ENCODE peak calls at places on chromosomes 11 and 22, in four cellular contexts. One of them, this sample, is unnamed.

GRCh38 chr11:2415171-2415570 is 14.6 kb downstream of the TSSC4 start:
- DNase-seq in H1: no peak
- DNase-seq in A549: no peak
- DNase-seq in K562: no peak
- DNase-seq in this sample: no peak

GRCh38 chr11:362642-363442 is 6.5 kb upstream of the B4GALNT4 start:
- DNase-seq in A549: no peak
- DNase-seq in H1: no peak
- DNase-seq in K562: no peak
- DNase-seq in this sample: no peak

GRCh38 chr22:35191412-35191811 is 65.9 kb upstream of the HMGXB4 start:
- DNase-seq in K562: no peak
- DNase-seq in H1: no peak
- DNase-seq in A549: peak
- DNase-seq in this sample: peak

GRCh38 chr11:11552688-11553087 is 69.1 kb downstream of the GALNT18 start:
- DNase-seq in K562: no peak
- DNase-seq in A549: no peak
- DNase-seq in H1: no peak
- DNase-seq in this sample: no peak

GRCh38 chr11:124518900-124519541 is 24.4 kb downstream of the OR8B12 start:
- DNase-seq in A549: no peak
- DNase-seq in H1: no peak
- DNase-seq in K562: no peak
- DNase-seq in this sample: no peak

GRCh38 chr11:10581481-10582019 is 13.1 kb upstream of the LYVE1 start:
- DNase-seq in A549: no peak
- DNase-seq in K562: peak
- DNase-seq in H1: no peak
- DNase-seq in this sample: no peak

GRCh38 chr11:68127791-68128681 is 6.8 kb upstream of the CHKA start:
- DNase-seq in K562: peak
- DNase-seq in A549: no peak
- DNase-seq in H1: peak
- DNase-seq in this sample: peak

GRCh38 chr11:121274332-121274991 is 18.1 kb upstream of the SC5D start:
- DNase-seq in H1: no peak
- DNase-seq in A549: no peak
- DNase-seq in K562: no peak
- DNase-seq in this sample: no peak

GRCh38 chr11:76798656-76799055 is 15.5 kb downstream of the TSKU start:
- DNase-seq in A549: no peak
- DNase-seq in K562: no peak
- DNase-seq in H1: no peak
- DNase-seq in this sample: no peak

GRCh38 chr22:24807284-24807950 is 1.4 kb downstream of the SGSM1 start:
- DNase-seq in A549: peak
- DNase-seq in K562: no peak
- DNase-seq in H1: no peak
- DNase-seq in this sample: no peak
- TF ChIP-seq PHF8 in A549: no peak
- TF ChIP-seq PHF8 in K562: no peak
- TF ChIP-seq PHF8 in H1: no peak
- TF ChIP-seq PHF8 in this sample: no peak

GRCh38 chr11:73969991-73970800 is 12.4 kb downstream of the UCP2 start:
- DNase-seq in H1: no peak
- DNase-seq in K562: no peak
- DNase-seq in A549: no peak
- DNase-seq in this sample: no peak
- TF ChIP-seq PHF8 in H1: no peak
- TF ChIP-seq PHF8 in K562: no peak
- TF ChIP-seq PHF8 in A549: no peak
- TF ChIP-seq PHF8 in this sample: no peak

DNA sequence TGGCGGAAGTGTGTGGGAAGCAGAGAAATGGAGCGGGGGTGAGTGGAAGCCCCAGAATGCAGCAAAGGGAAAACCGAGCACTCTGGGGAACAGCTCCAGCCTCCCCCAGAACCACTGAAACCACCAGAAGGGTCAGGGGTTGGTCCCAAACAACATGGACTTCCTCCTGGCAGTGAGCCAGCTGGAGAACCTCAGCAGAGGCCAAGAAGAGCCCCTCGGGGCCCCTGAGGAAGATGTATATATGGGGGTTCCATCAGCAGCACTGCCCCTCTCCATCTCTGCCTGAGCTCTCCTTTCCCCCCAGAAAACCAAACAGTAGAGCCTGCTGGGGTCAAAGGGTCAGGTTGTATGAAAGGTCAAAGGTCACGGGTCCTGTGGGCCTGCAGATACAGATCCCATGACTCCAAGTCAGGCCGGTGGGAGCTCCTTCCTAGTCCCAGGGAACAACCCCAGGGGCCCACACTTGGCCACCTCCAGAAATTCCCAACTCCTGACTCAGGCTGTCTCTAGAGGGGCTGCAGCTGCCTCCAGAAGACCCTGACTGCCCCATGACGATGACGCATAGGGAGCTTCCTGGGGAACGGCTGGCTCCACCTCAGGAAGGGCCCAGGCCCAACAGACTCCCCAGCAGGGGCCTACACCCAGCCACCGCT is 48.5 kb upstream of the TIMP3 start:
- DNase-seq in A549: no peak
- DNase-seq in H1: no peak
- DNase-seq in K562: no peak
- DNase-seq in this sample: no peak
- TF ChIP-seq PHF8 in A549: no peak
- TF ChIP-seq PHF8 in H1: no peak
- TF ChIP-seq PHF8 in K562: no peak
- TF ChIP-seq PHF8 in this sample: no peak

DNA sequence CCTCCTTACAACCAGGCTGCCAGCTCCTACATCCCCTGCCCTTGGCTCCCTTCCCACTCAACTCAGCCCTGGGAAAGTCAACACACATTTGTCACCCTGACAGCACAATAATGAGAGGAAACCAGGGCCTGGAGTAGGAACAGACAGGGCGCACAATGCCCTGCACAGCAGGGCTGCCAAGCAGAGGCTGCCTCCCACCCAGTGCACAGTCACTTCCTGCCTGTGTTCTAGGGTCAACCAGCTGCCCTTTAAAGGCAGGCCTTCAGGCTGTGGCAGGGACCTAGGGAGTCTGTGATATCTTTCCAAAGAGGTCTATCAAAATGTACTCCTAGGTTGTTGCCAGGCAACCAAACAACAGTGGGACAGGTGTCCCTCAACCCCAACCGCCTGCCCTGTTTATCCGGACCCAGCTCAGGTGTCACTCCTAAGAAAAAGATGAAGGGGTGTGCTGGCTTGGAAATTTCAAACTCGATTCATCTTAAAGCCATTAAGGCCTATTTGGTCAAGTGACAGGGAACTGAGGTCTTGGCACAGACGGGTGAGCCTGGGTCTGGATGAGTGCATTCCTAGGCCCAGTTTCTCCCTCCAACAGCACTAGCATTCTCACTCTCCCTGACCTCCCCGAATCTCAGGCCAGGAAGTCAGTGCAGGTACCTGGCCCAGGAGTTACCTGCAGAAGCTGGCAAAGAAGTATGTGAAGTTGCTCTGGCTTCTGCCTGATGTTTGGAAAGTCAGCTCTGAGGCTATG is 110.3 kb upstream of the PITPNB start:
- DNase-seq in H1: no peak
- DNase-seq in K562: no peak
- DNase-seq in A549: peak
- DNase-seq in this sample: no peak
- TF ChIP-seq PHF8 in H1: no peak
- TF ChIP-seq PHF8 in K562: no peak
- TF ChIP-seq PHF8 in A549: no peak
- TF ChIP-seq PHF8 in this sample: no peak

DNA sequence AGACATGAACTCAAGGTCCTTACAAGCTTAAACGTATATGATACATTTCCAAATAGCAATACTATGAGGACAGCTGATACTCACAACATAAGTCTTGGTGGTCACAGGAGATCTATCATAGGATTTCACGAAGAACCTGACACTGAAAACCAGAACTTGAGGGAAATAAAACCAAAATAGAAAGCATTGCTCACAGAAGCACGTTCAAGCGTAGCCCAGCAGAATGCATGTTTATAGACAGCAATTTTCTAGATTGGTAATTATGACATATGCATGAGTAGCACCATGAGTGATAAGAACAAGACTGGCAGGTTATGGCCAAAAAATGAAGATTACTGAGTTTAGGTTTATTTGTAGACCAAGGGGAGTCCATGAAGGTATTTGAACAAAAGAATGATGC is 243.5 kb downstream of the ETS1 start:
- DNase-seq in H1: no peak
- DNase-seq in K562: no peak
- DNase-seq in A549: no peak
- DNase-seq in this sample: no peak
- TF ChIP-seq PHF8 in H1: no peak
- TF ChIP-seq PHF8 in K562: no peak
- TF ChIP-seq PHF8 in A549: no peak
- TF ChIP-seq PHF8 in this sample: no peak

GRCh38 chr22:22770280-22770871 is 117.2 kb upstream of the IGLL5 start:
- DNase-seq in H1: no peak
- DNase-seq in A549: peak
- DNase-seq in K562: peak
- DNase-seq in this sample: peak
- TF ChIP-seq PHF8 in H1: no peak
- TF ChIP-seq PHF8 in A549: no peak
- TF ChIP-seq PHF8 in K562: no peak
- TF ChIP-seq PHF8 in this sample: no peak

DNA sequence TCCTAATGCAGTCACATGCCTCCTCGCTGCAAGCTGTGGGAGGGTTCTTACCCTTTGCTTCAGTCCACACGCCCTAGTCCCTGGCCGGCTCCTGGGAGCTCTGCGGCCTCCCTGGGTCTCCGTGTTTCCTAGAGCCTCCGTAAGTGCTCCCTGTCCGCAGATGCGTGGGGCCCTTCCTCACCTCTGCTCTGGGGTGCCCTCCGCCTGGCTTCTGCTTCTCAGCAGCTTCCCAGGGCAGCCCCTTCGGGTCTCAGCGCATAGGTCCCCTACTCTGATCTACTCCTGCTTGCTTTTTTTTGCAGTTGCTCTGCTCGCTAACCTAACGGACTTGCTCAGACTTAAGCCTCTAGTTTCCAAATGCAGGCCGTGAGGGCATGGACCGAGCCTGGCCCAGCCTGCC is 22.4 kb downstream of the CAPN1 start:
- DNase-seq in H1: no peak
- DNase-seq in K562: no peak
- DNase-seq in A549: no peak
- DNase-seq in this sample: no peak
- TF ChIP-seq PHF8 in H1: no peak
- TF ChIP-seq PHF8 in K562: no peak
- TF ChIP-seq PHF8 in A549: no peak
- TF ChIP-seq PHF8 in this sample: no peak

DNA sequence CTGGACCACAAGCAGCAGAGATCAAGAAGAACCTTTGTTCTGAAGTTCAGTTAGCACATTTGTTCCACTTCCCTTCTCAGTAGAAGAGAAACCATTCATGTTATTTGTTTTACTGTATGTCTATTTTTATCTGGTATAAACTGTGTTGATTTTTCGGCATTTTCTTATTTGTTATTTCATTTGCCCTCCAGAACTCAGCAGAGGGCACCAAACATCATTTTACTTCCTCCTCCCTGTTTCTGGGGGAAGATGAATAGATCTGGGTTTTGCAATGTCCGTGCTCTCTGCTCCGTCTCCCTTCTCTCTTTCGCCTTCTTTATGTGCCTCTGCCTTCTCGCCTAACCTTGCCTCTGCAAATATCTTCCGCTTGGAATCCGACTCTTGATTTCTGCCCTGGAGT is 366.9 kb downstream of the NTM start:
- DNase-seq in A549: no peak
- DNase-seq in K562: no peak
- DNase-seq in H1: no peak
- DNase-seq in this sample: no peak
- TF ChIP-seq PHF8 in A549: no peak
- TF ChIP-seq PHF8 in K562: no peak
- TF ChIP-seq PHF8 in H1: no peak
- TF ChIP-seq PHF8 in this sample: no peak

GRCh38 chr11:117327567-117328413 is at the start of gene CEP164:
- DNase-seq in A549: peak
- DNase-seq in K562: peak
- DNase-seq in H1: peak
- DNase-seq in this sample: peak

GRCh38 chr11:117332843-117333242 is 5.2 kb downstream of the CEP164 start:
- DNase-seq in K562: no peak
- DNase-seq in H1: no peak
- DNase-seq in A549: no peak
- DNase-seq in this sample: no peak

GRCh38 chr11:117333921-117334320 is 6.3 kb downstream of the CEP164 start:
- DNase-seq in H1: no peak
- DNase-seq in A549: no peak
- DNase-seq in K562: no peak
- DNase-seq in this sample: no peak

GRCh38 chr11:117328414-117329010 is 858 bp downstream of the CEP164 start:
- DNase-seq in K562: peak
- DNase-seq in A549: no peak
- DNase-seq in H1: no peak
- DNase-seq in this sample: no peak
- TF ChIP-seq PHF8 in K562: no peak
- TF ChIP-seq PHF8 in A549: no peak
- TF ChIP-seq PHF8 in H1: no peak
- TF ChIP-seq PHF8 in this sample: no peak

This sample was measured in HepG2.